ENCODE peak calls at places on chromosomes 1 and 21, in four cellular contexts. One of them, this sample, is unnamed.

GRCh38 chr1:97160796-97161195 is 439.2 kb downstream of the PTBP2 start:
- DNase-seq in activated CD8-positive, alpha-beta T cell treated with anti-CD3 and anti-CD28 coated beads for 36 hours: no peak
- DNase-seq in skeletal muscle cell: no peak
- DNase-seq in naive B cell: no peak
- DNase-seq in this sample: no peak

GRCh38 chr1:40450491-40451237 is 388 bp downstream of the ZFP69B start:
- DNase-seq in activated CD8-positive, alpha-beta T cell treated with anti-CD3 and anti-CD28 coated beads for 36 hours: peak; percentile 96
- DNase-seq in skeletal muscle cell: peak; percentile 60
- DNase-seq in naive B cell: peak; percentile 18
- DNase-seq in this sample: peak; percentile 84

GRCh38 chr1:95206514-95206913 is 27.5 kb upstream of the RWDD3 start:
- DNase-seq in activated CD8-positive, alpha-beta T cell treated with anti-CD3 and anti-CD28 coated beads for 36 hours: no peak
- DNase-seq in skeletal muscle cell: no peak
- DNase-seq in naive B cell: no peak
- DNase-seq in this sample: no peak

GRCh38 chr1:50326026-50326425 is 97.2 kb downstream of the DMRTA2 start:
- DNase-seq in naive B cell: no peak
- DNase-seq in skeletal muscle cell: no peak
- DNase-seq in activated CD8-positive, alpha-beta T cell treated with anti-CD3 and anti-CD28 coated beads for 36 hours: no peak
- DNase-seq in this sample: no peak

GRCh38 chr1:108050911-108051624 is 86.1 kb upstream of the VAV3 start:
- DNase-seq in activated CD8-positive, alpha-beta T cell treated with anti-CD3 and anti-CD28 coated beads for 36 hours: peak; percentile 29
- DNase-seq in naive B cell: no peak
- DNase-seq in skeletal muscle cell: no peak
- DNase-seq in this sample: no peak

GRCh38 chr1:39540504-39541031 is 36.0 kb downstream of the PABPC4 start:
- DNase-seq in naive B cell: no peak
- DNase-seq in activated CD8-positive, alpha-beta T cell treated with anti-CD3 and anti-CD28 coated beads for 36 hours: no peak
- DNase-seq in skeletal muscle cell: peak; percentile 91
- DNase-seq in this sample: no peak

GRCh38 chr1:152497273-152497672 is 13.3 kb upstream of the LCE5A start:
- DNase-seq in activated CD8-positive, alpha-beta T cell treated with anti-CD3 and anti-CD28 coated beads for 36 hours: no peak
- DNase-seq in skeletal muscle cell: no peak
- DNase-seq in naive B cell: no peak
- DNase-seq in this sample: no peak

GRCh38 chr1:67814121-67814772 is 19.0 kb downstream of the GNG12 start:
- DNase-seq in skeletal muscle cell: no peak
- DNase-seq in naive B cell: no peak
- DNase-seq in activated CD8-positive, alpha-beta T cell treated with anti-CD3 and anti-CD28 coated beads for 36 hours: no peak
- DNase-seq in this sample: no peak

GRCh38 chr1:241998412-241998921 is 431 bp downstream of the MAP1LC3C start:
- DNase-seq in skeletal muscle cell: peak; percentile 62
- DNase-seq in naive B cell: peak; percentile 42
- DNase-seq in activated CD8-positive, alpha-beta T cell treated with anti-CD3 and anti-CD28 coated beads for 36 hours: peak; percentile 63
- DNase-seq in this sample: peak; percentile 58

GRCh38 chr1:44044071-44044801 is 13.0 kb upstream of the SLC6A9 start:
- DNase-seq in activated CD8-positive, alpha-beta T cell treated with anti-CD3 and anti-CD28 coated beads for 36 hours: no peak
- DNase-seq in naive B cell: no peak
- DNase-seq in skeletal muscle cell: no peak
- DNase-seq in this sample: no peak

GRCh38 chr1:8427493-8427892 is 109.6 kb downstream of the SLC45A1 start:
- DNase-seq in skeletal muscle cell: no peak
- DNase-seq in naive B cell: peak; percentile 85
- DNase-seq in activated CD8-positive, alpha-beta T cell treated with anti-CD3 and anti-CD28 coated beads for 36 hours: peak; percentile 54
- DNase-seq in this sample: peak; percentile 78

GRCh38 chr1:62993844-62994243 is 209.9 kb downstream of the ATG4C start:
- DNase-seq in activated CD8-positive, alpha-beta T cell treated with anti-CD3 and anti-CD28 coated beads for 36 hours: no peak
- DNase-seq in skeletal muscle cell: no peak
- DNase-seq in naive B cell: no peak
- DNase-seq in this sample: no peak

GRCh38 chr1:8182034-8182761 is 135.7 kb upstream of the SLC45A1 start:
- DNase-seq in activated CD8-positive, alpha-beta T cell treated with anti-CD3 and anti-CD28 coated beads for 36 hours: no peak
- DNase-seq in naive B cell: no peak
- DNase-seq in skeletal muscle cell: peak; percentile 26
- DNase-seq in this sample: peak; percentile 44

GRCh38 chr1:84436907-84437667 is 38.8 kb downstream of the DNASE2B start:
- DNase-seq in naive B cell: peak; percentile 45
- DNase-seq in skeletal muscle cell: no peak
- DNase-seq in activated CD8-positive, alpha-beta T cell treated with anti-CD3 and anti-CD28 coated beads for 36 hours: no peak
- DNase-seq in this sample: no peak

GRCh38 chr21:28608646-28609045 is 384.0 kb downstream of the LTN1 start:
- DNase-seq in skeletal muscle cell: no peak
- DNase-seq in activated CD8-positive, alpha-beta T cell treated with anti-CD3 and anti-CD28 coated beads for 36 hours: no peak
- DNase-seq in naive B cell: no peak
- DNase-seq in this sample: no peak

GRCh38 chr1:56526571-56527174 is 52.7 kb downstream of the PLPP3 start:
- DNase-seq in activated CD8-positive, alpha-beta T cell treated with anti-CD3 and anti-CD28 coated beads for 36 hours: peak; percentile 2
- DNase-seq in naive B cell: peak; percentile 70
- DNase-seq in skeletal muscle cell: no peak
- DNase-seq in this sample: peak; percentile 78

GRCh38 chr1:64469977-64470669 is at the start of gene CACHD1:
- DNase-seq in naive B cell: peak; percentile 25
- DNase-seq in skeletal muscle cell: peak; percentile 28
- DNase-seq in activated CD8-positive, alpha-beta T cell treated with anti-CD3 and anti-CD28 coated beads for 36 hours: peak; percentile 84
- DNase-seq in this sample: peak; percentile 61

GRCh38 chr1:208475951-208476824 is 232.0 kb upstream of the PLXNA2 start:
- DNase-seq in activated CD8-positive, alpha-beta T cell treated with anti-CD3 and anti-CD28 coated beads for 36 hours: no peak
- DNase-seq in naive B cell: no peak
- DNase-seq in skeletal muscle cell: peak; percentile 7
- DNase-seq in this sample: no peak

GRCh38 chr21:45073301-45074047 is 906 bp upstream of the ADARB1 start:
- DNase-seq in activated CD8-positive, alpha-beta T cell treated with anti-CD3 and anti-CD28 coated beads for 36 hours: peak; percentile 24
- DNase-seq in naive B cell: no peak
- DNase-seq in skeletal muscle cell: no peak
- DNase-seq in this sample: no peak

GRCh38 chr21:35974801-35975200 is 85.5 kb downstream of the SETD4 start:
- DNase-seq in activated CD8-positive, alpha-beta T cell treated with anti-CD3 and anti-CD28 coated beads for 36 hours: no peak
- DNase-seq in naive B cell: no peak
- DNase-seq in skeletal muscle cell: no peak
- DNase-seq in this sample: no peak

GRCh38 chr21:46068516-46069079 is 29.3 kb upstream of the COL6A2 start:
- DNase-seq in activated CD8-positive, alpha-beta T cell treated with anti-CD3 and anti-CD28 coated beads for 36 hours: no peak
- DNase-seq in naive B cell: no peak
- DNase-seq in skeletal muscle cell: no peak
- DNase-seq in this sample: no peak

GRCh38 chr1:216765346-216766300 is 42.4 kb upstream of the ESRRG start:
- DNase-seq in naive B cell: no peak
- DNase-seq in activated CD8-positive, alpha-beta T cell treated with anti-CD3 and anti-CD28 coated beads for 36 hours: no peak
- DNase-seq in skeletal muscle cell: peak; percentile 77
- DNase-seq in this sample: no peak

GRCh38 chr1:81876901-81877750 is 76.4 kb downstream of the ADGRL2 start:
- DNase-seq in skeletal muscle cell: peak; percentile 44
- DNase-seq in activated CD8-positive, alpha-beta T cell treated with anti-CD3 and anti-CD28 coated beads for 36 hours: no peak
- DNase-seq in naive B cell: no peak
- DNase-seq in this sample: no peak

GRCh38 chr1:32622806-32623694 is 27.3 kb downstream of the ZBTB8OS start:
- DNase-seq in activated CD8-positive, alpha-beta T cell treated with anti-CD3 and anti-CD28 coated beads for 36 hours: peak; percentile 14
- DNase-seq in naive B cell: no peak
- DNase-seq in skeletal muscle cell: no peak
- DNase-seq in this sample: peak; percentile 32

GRCh38 chr1:173603056-173603591 is at the start of gene SLC9C2:
- DNase-seq in skeletal muscle cell: peak; percentile 4
- DNase-seq in activated CD8-positive, alpha-beta T cell treated with anti-CD3 and anti-CD28 coated beads for 36 hours: no peak
- DNase-seq in naive B cell: no peak
- DNase-seq in this sample: no peak

GRCh38 chr1:118947790-118948189 is 40.4 kb downstream of the TBX15 start:
- DNase-seq in naive B cell: no peak
- DNase-seq in activated CD8-positive, alpha-beta T cell treated with anti-CD3 and anti-CD28 coated beads for 36 hours: no peak
- DNase-seq in skeletal muscle cell: peak; percentile 79
- DNase-seq in this sample: no peak

GRCh38 chr1:228352677-228353481 is 53.8 kb downstream of the TRIM11 start:
- DNase-seq in skeletal muscle cell: no peak
- DNase-seq in naive B cell: no peak
- DNase-seq in activated CD8-positive, alpha-beta T cell treated with anti-CD3 and anti-CD28 coated beads for 36 hours: no peak
- DNase-seq in this sample: no peak

GRCh38 chr1:169892819-169893644 is 664 bp downstream of the SCYL3 start:
- DNase-seq in activated CD8-positive, alpha-beta T cell treated with anti-CD3 and anti-CD28 coated beads for 36 hours: peak; percentile 39
- DNase-seq in naive B cell: no peak
- DNase-seq in skeletal muscle cell: no peak
- DNase-seq in this sample: no peak

GRCh38 chr1:15260418-15261154 is 13.6 kb downstream of the FHAD1 start:
- DNase-seq in activated CD8-positive, alpha-beta T cell treated with anti-CD3 and anti-CD28 coated beads for 36 hours: no peak
- DNase-seq in skeletal muscle cell: no peak
- DNase-seq in naive B cell: no peak
- DNase-seq in this sample: no peak

GRCh38 chr21:25281134-25281533 is 326.1 kb downstream of the MRPL39 start:
- DNase-seq in naive B cell: no peak
- DNase-seq in skeletal muscle cell: no peak
- DNase-seq in activated CD8-positive, alpha-beta T cell treated with anti-CD3 and anti-CD28 coated beads for 36 hours: no peak
- DNase-seq in this sample: no peak